ENCODE peak calls at places on chromosomes 16 and 17, in six cellular contexts. One of them, this sample, is unnamed.

GRCh38 chr17:68646626-68647526 is 45.7 kb upstream of the FAM20A start:
- DNase-seq in CD4-positive, alpha-beta T cell: no peak
- DNase-seq in cardiac muscle cell: peak
- DNase-seq in AG09319: no peak
- DNase-seq in left cardiac atrium: no peak
- DNase-seq in GM04504: no peak
- DNase-seq in this sample: no peak

GRCh38 chr17:31678431-31678830 is 180.6 kb downstream of the COPRS start:
- DNase-seq in GM04504: no peak
- DNase-seq in cardiac muscle cell: peak
- DNase-seq in AG09319: no peak
- DNase-seq in left cardiac atrium: no peak
- DNase-seq in CD4-positive, alpha-beta T cell: no peak
- DNase-seq in this sample: no peak

GRCh38 chr17:7323731-7324437 is 5.3 kb downstream of the NEURL4 start:
- DNase-seq in left cardiac atrium: peak
- DNase-seq in CD4-positive, alpha-beta T cell: peak
- DNase-seq in cardiac muscle cell: peak
- DNase-seq in AG09319: no peak
- DNase-seq in GM04504: no peak
- DNase-seq in this sample: peak

GRCh38 chr16:73063854-73064226 is 15.9 kb upstream of the ZFHX3 start:
- DNase-seq in GM04504: no peak
- DNase-seq in AG09319: no peak
- DNase-seq in CD4-positive, alpha-beta T cell: no peak
- DNase-seq in left cardiac atrium: no peak
- DNase-seq in cardiac muscle cell: no peak
- DNase-seq in this sample: no peak

GRCh38 chr17:1999557-2000251 is 25.4 kb downstream of the RTN4RL1 start:
- DNase-seq in GM04504: peak
- DNase-seq in CD4-positive, alpha-beta T cell: no peak
- DNase-seq in left cardiac atrium: peak
- DNase-seq in cardiac muscle cell: peak
- DNase-seq in AG09319: no peak
- DNase-seq in this sample: peak

GRCh38 chr16:57658878-57659674 is 9.0 kb upstream of the ADGRG3 start:
- DNase-seq in GM04504: no peak
- DNase-seq in cardiac muscle cell: no peak
- DNase-seq in AG09319: no peak
- DNase-seq in CD4-positive, alpha-beta T cell: no peak
- DNase-seq in left cardiac atrium: no peak
- DNase-seq in this sample: no peak

GRCh38 chr16:29678691-29679267 is at the start of gene QPRT:
- DNase-seq in left cardiac atrium: no peak
- DNase-seq in AG09319: no peak
- DNase-seq in cardiac muscle cell: peak
- DNase-seq in GM04504: no peak
- DNase-seq in CD4-positive, alpha-beta T cell: no peak
- DNase-seq in this sample: no peak

GRCh38 chr16:58426960-58427359 is 34.7 kb downstream of the GINS3 start:
- DNase-seq in cardiac muscle cell: no peak
- DNase-seq in left cardiac atrium: peak
- DNase-seq in CD4-positive, alpha-beta T cell: no peak
- DNase-seq in GM04504: no peak
- DNase-seq in AG09319: no peak
- DNase-seq in this sample: no peak

GRCh38 chr16:55236655-55237054 is 87.3 kb upstream of the IRX6 start:
- DNase-seq in CD4-positive, alpha-beta T cell: no peak
- DNase-seq in cardiac muscle cell: no peak
- DNase-seq in left cardiac atrium: no peak
- DNase-seq in GM04504: no peak
- DNase-seq in AG09319: no peak
- DNase-seq in this sample: no peak

GRCh38 chr16:13835935-13836334 is 84.0 kb upstream of the ERCC4 start:
- DNase-seq in cardiac muscle cell: no peak
- DNase-seq in CD4-positive, alpha-beta T cell: no peak
- DNase-seq in GM04504: no peak
- DNase-seq in AG09319: no peak
- DNase-seq in left cardiac atrium: no peak
- DNase-seq in this sample: no peak

GRCh38 chr16:4200781-4201137 is 41.1 kb downstream of the SRL start:
- DNase-seq in CD4-positive, alpha-beta T cell: no peak
- DNase-seq in AG09319: no peak
- DNase-seq in GM04504: no peak
- DNase-seq in cardiac muscle cell: peak
- DNase-seq in left cardiac atrium: no peak
- DNase-seq in this sample: no peak

GRCh38 chr17:77613627-77614026 is 344.9 kb upstream of the TNRC6C start:
- DNase-seq in AG09319: no peak
- DNase-seq in left cardiac atrium: no peak
- DNase-seq in GM04504: no peak
- DNase-seq in CD4-positive, alpha-beta T cell: no peak
- DNase-seq in cardiac muscle cell: no peak
- DNase-seq in this sample: no peak

GRCh38 chr16:11630230-11631056 is 37.8 kb upstream of the SNN start:
- DNase-seq in AG09319: no peak
- DNase-seq in GM04504: no peak
- DNase-seq in cardiac muscle cell: no peak
- DNase-seq in left cardiac atrium: no peak
- DNase-seq in CD4-positive, alpha-beta T cell: no peak
- DNase-seq in this sample: no peak

GRCh38 chr17:46179375-46179999 is 13.7 kb downstream of the KANSL1 start:
- DNase-seq in AG09319: no peak
- DNase-seq in left cardiac atrium: no peak
- DNase-seq in cardiac muscle cell: no peak
- DNase-seq in CD4-positive, alpha-beta T cell: no peak
- DNase-seq in GM04504: no peak
- DNase-seq in this sample: no peak

GRCh38 chr17:17837380-17837821 is 615 bp upstream of the SREBF1 start:
- DNase-seq in AG09319: peak
- DNase-seq in GM04504: peak
- DNase-seq in cardiac muscle cell: peak
- DNase-seq in left cardiac atrium: peak
- DNase-seq in CD4-positive, alpha-beta T cell: no peak
- DNase-seq in this sample: peak

GRCh38 chr17:72710834-72711233 is 381.7 kb downstream of the SLC39A11 start:
- DNase-seq in CD4-positive, alpha-beta T cell: no peak
- DNase-seq in cardiac muscle cell: no peak
- DNase-seq in GM04504: no peak
- DNase-seq in AG09319: no peak
- DNase-seq in left cardiac atrium: no peak
- DNase-seq in this sample: no peak

GRCh38 chr17:37848690-37849616 is 75.3 kb upstream of the TBC1D3K start:
- DNase-seq in AG09319: no peak
- DNase-seq in left cardiac atrium: no peak
- DNase-seq in CD4-positive, alpha-beta T cell: no peak
- DNase-seq in cardiac muscle cell: peak
- DNase-seq in GM04504: peak
- DNase-seq in this sample: no peak

GRCh38 chr17:80693511-80693910 is 148.9 kb downstream of the RPTOR start:
- DNase-seq in AG09319: no peak
- DNase-seq in GM04504: no peak
- DNase-seq in left cardiac atrium: no peak
- DNase-seq in cardiac muscle cell: no peak
- DNase-seq in CD4-positive, alpha-beta T cell: no peak
- DNase-seq in this sample: no peak

GRCh38 chr17:80485846-80486245 is 9.4 kb upstream of the NPTX1 start:
- DNase-seq in GM04504: no peak
- DNase-seq in left cardiac atrium: no peak
- DNase-seq in AG09319: no peak
- DNase-seq in cardiac muscle cell: no peak
- DNase-seq in CD4-positive, alpha-beta T cell: no peak
- DNase-seq in this sample: no peak